ENCODE peak calls at places on chromosomes 2 and 18, in seven cellular contexts. L is A549, G is stromal cell of bone marrow, R is iPS-NIHi11, E is RPMI7951, I is DMS153, Y is endothelial cell of umbilical vein. T is an unnamed sample.

GRCh38 chr18:62526098-62527025 is 3.5 kb downstream of the ZCCHC2 start:
- DNase-seq in L (peak), G (peak), R (peak), E (peak), I (peak), Y (peak), T (peak)

GRCh38 chr2:176745543-176746331 is 466.9 kb upstream of the HNRNPA3 start:
- DNase-seq in L (no peak), G (no peak), R (no peak), E (no peak), I (no peak), Y (no peak), T (no peak)

GRCh38 chr18:63099026-63099840 is 220.3 kb downstream of the BCL2 start:
- DNase-seq in L (no peak), G (no peak), R (no peak), E (no peak), I (no peak), Y (no peak), T (no peak)

GRCh38 chr2:175929850-175930249 is 72.2 kb downstream of the LNPK start:
- DNase-seq in L (no peak), G (peak), R (no peak), E (no peak), I (no peak), Y (no peak), T (no peak)

GRCh38 chr2:2147024-2147900 is 183.8 kb downstream of the MYT1L start:
- DNase-seq in L (no peak), G (no peak), R (peak), E (no peak), I (no peak), Y (no peak), T (no peak)

GRCh38 chr2:60365556-60365955 is 187.9 kb downstream of the BCL11A start:
- DNase-seq in L (no peak), G (no peak), R (no peak), E (no peak), I (no peak), Y (no peak), T (no peak)

GRCh38 chr2:66445076-66445724 is 10.3 kb downstream of the MEIS1 start:
- DNase-seq in L (no peak), G (no peak), R (no peak), E (no peak), I (no peak), Y (no peak), T (no peak)

GRCh38 chr2:191051177-191051576 is 37.2 kb upstream of the STAT1 start:
- DNase-seq in L (no peak), G (no peak), R (no peak), E (no peak), I (no peak), Y (no peak), T (no peak)

GRCh38 chr2:197889041-197889440 is 84.6 kb downstream of the PLCL1 start:
- DNase-seq in L (no peak), G (no peak), R (peak), E (peak), I (peak), Y (peak), T (no peak)

GRCh38 chr2:95032868-95033603 is 7.5 kb downstream of the MAL start:
- DNase-seq in L (no peak), G (no peak), R (no peak), E (no peak), I (no peak), Y (no peak), T (no peak)

GRCh38 chr2:128552806-128553551 is 234.3 kb upstream of the HS6ST1 start:
- DNase-seq in L (no peak), G (no peak), R (no peak), E (no peak), I (no peak), Y (no peak), T (no peak)

GRCh38 chr18:63974991-63975390 is 5.1 kb downstream of the SERPINB8 start:
- DNase-seq in L (no peak), G (no peak), R (no peak), E (peak), I (no peak), Y (peak), T (no peak)

GRCh38 chr18:3319399-3319798 is 57.5 kb downstream of the MYL12B start:
- DNase-seq in L (no peak), G (no peak), R (no peak), E (no peak), I (no peak), Y (peak), T (no peak)

GRCh38 chr18:10877974-10878373 is 271.4 kb downstream of the PIEZO2 start:
- DNase-seq in L (no peak), G (no peak), R (no peak), E (no peak), I (no peak), Y (no peak), T (no peak)

GRCh38 chr2:63613391-63613901 is 24.7 kb downstream of the MDH1 start:
- DNase-seq in L (no peak), G (no peak), R (no peak), E (no peak), I (no peak), Y (no peak), T (no peak)

T was measured in HTR-8/SVneo.